ENCODE peak calls at places on chromosomes 16 and 17, in five cellular contexts. R is gastrocnemius medialis, D is tibial nerve, P is upper lobe of left lung, B is A549. A is an unnamed sample.
A peak's percentile ranks its signal among the peaks of the same experiment; 100 is the strongest.

GRCh38 chr16:14291941-14292825 is 221.1 kb downstream of the MRTFB start:
- DNase-seq in B (no peak), D (no peak), P (no peak), R (no peak), A (no peak)

GRCh38 chr16:60651351-60651750 is 1384.9 kb downstream of the CDH8 start:
- DNase-seq in D (no peak), R (no peak), B (no peak), P (no peak), A (no peak)

GRCh38 chr17:31631759-31632158 is 227.3 kb downstream of the COPRS start:
- DNase-seq in R (no peak), D (no peak), P (no peak), B (no peak), A (no peak)

GRCh38 chr17:41910701-41911391 is 7.9 kb downstream of the ACLY start:
- DNase-seq in P (peak; percentile 40), B (peak; percentile 97), R (no peak), D (no peak), A (no peak)

GRCh38 chr17:75785770-75786538 is 1.3 kb downstream of the UNK start:
- DNase-seq in D (no peak), P (no peak), R (no peak), B (no peak), A (peak; percentile 52)

GRCh38 chr17:77882481-77883212 is 75.9 kb upstream of the TNRC6C start:
- DNase-seq in R (no peak), P (no peak), D (no peak), B (no peak), A (no peak)

GRCh38 chr16:77585379-77585778 is 136.9 kb upstream of the NUDT7 start:
- DNase-seq in D (no peak), R (no peak), P (no peak), B (no peak), A (no peak)

GRCh38 chr16:10878644-10879498 is 1.9 kb downstream of the CIITA start:
- DNase-seq in R (no peak), P (peak; percentile 90), B (no peak), D (no peak), A (peak; percentile 14)

GRCh38 chr16:380837-381787 is 666 bp downstream of the PGAP6 start:
- DNase-seq in P (peak; percentile 90), R (no peak), B (no peak), D (no peak), A (no peak)

GRCh38 chr16:58236231-58236690 is 38.4 kb upstream of the CSNK2A2 start:
- DNase-seq in P (no peak), D (peak; percentile 24), R (peak; percentile 34), B (peak; percentile 82), A (peak; percentile 74)

GRCh38 chr16:1823821-1824220 is 2.8 kb downstream of the HAGH start:
- DNase-seq in P (no peak), R (no peak), B (peak; percentile 60), D (no peak), A (peak; percentile 77)

GRCh38 chr17:74776044-74776962 is at the start of gene NAT9:
- DNase-seq in R (peak; percentile 93), P (peak; percentile 100), D (peak; percentile 98), B (peak; percentile 99), A (peak; percentile 99)
- TF ChIP-seq POLR2A in R (peak; percentile 65), P (no peak), D (peak; percentile 35), B (peak; percentile 91), A (peak; percentile 71)

GRCh38 chr17:72125742-72126141 is 4.9 kb downstream of the SOX9 start:
- DNase-seq in D (no peak), R (no peak), P (no peak), B (no peak), A (no peak)
- TF ChIP-seq POLR2A in D (no peak), R (no peak), P (no peak), B (no peak), A (no peak)

GRCh38 chr17:49602783-49603182 is 27.1 kb downstream of the NXPH3 start:
- DNase-seq in B (no peak), R (no peak), D (no peak), P (no peak), A (no peak)
- TF ChIP-seq POLR2A in B (no peak), R (no peak), D (no peak), P (no peak), A (no peak)

GRCh38 chr17:3668279-3669084 is at the start of the genes EMC6 and TAX1BP3:
- DNase-seq in D (peak; percentile 99), B (peak; percentile 99), P (peak; percentile 100), R (peak; percentile 98), A (peak; percentile 99)
- TF ChIP-seq POLR2A in D (peak; percentile 93), B (peak; percentile 98), P (peak; percentile 86), R (peak; percentile 99), A (peak; percentile 83)

GRCh38 chr17:57462007-57462579 is 205.8 kb downstream of the MSI2 start:
- DNase-seq in D (no peak), P (no peak), R (no peak), B (no peak), A (no peak)
- TF ChIP-seq POLR2A in D (no peak), P (no peak), R (no peak), B (no peak), A (no peak)

GRCh38 chr17:38729886-38730525 is at the start of gene CISD3:
- DNase-seq in P (peak; percentile 98), R (peak; percentile 70), B (peak; percentile 86), D (peak; percentile 65), A (peak; percentile 96)
- TF ChIP-seq POLR2A in P (no peak), R (peak; percentile 55), B (peak; percentile 59), D (no peak), A (peak; percentile 45)

A was measured in erythroblast.